ENCODE peak calls at places on chromosomes 12 and 14, in seven cellular contexts. P is naive thymus-derived CD4-positive, alpha-beta T cell; S is heart right ventricle; E is NAMALWA; A is NCI-H2081; Y is HEK293T; Q is CMK. K is an unnamed sample.

GRCh38 chr12:810635-811415 is 58.4 kb downstream of the WNK1 start:
- DNase-seq in P (no peak), A (no peak), E (no peak), Q (no peak), Y (no peak), S (no peak), K (no peak)

GRCh38 chr12:68349921-68350606 is 17.9 kb upstream of the MDM1 start:
- DNase-seq in Q (no peak), S (no peak), E (no peak), Y (no peak), A (peak), P (no peak), K (no peak)

GRCh38 chr14:36520601-36521525 is 831 bp upstream of the NKX2-1 start:
- DNase-seq in E (no peak), Y (peak), Q (no peak), A (peak), P (no peak), S (no peak), K (peak)

GRCh38 chr14:77158175-77158908 is 16.8 kb upstream of the ZDHHC22 start:
- DNase-seq in S (peak), Q (no peak), Y (no peak), E (no peak), P (no peak), A (peak), K (peak)

GRCh38 chr12:18905134-18905533 is 167.2 kb downstream of the CAPZA3 start:
- DNase-seq in E (no peak), A (no peak), Q (no peak), Y (no peak), P (no peak), S (no peak), K (no peak)

GRCh38 chr12:49838973-49839633 is 3.8 kb downstream of the BCDIN3D start:
- DNase-seq in S (no peak), Y (peak), P (no peak), E (peak), Q (no peak), A (peak), K (peak)

GRCh38 chr12:13455765-13456164 is 259.2 kb downstream of the EMP1 start:
- DNase-seq in P (no peak), Q (no peak), S (no peak), E (no peak), Y (no peak), A (no peak), K (no peak)

GRCh38 chr14:92414685-92415084 is 91.7 kb downstream of the SLC24A4 start:
- DNase-seq in P (no peak), Y (no peak), Q (no peak), E (no peak), S (no peak), A (no peak), K (no peak)

GRCh38 chr12:132063491-132063890 is 80.6 kb downstream of the DDX51 start:
- DNase-seq in Y (no peak), P (no peak), E (no peak), S (no peak), A (no peak), Q (no peak), K (no peak)

GRCh38 chr12:126243814-126244213 is 1178.6 kb downstream of the AACS start:
- DNase-seq in Y (no peak), P (no peak), A (no peak), Q (no peak), S (no peak), E (no peak), K (no peak)

GRCh38 chr14:29215853-29216252 is 449.3 kb downstream of the FOXG1 start:
- DNase-seq in E (no peak), S (no peak), Q (no peak), Y (no peak), A (peak), P (no peak), K (no peak)

GRCh38 chr14:95533391-95533821 is 1.4 kb upstream of the GLRX5 start:
- DNase-seq in E (peak), A (peak), P (no peak), S (no peak), Q (no peak), Y (no peak), K (no peak)

GRCh38 chr12:12007001-12007712 is 63.6 kb upstream of the BCL2L14 start:
- DNase-seq in Q (no peak), S (no peak), E (no peak), Y (no peak), P (no peak), A (no peak), K (no peak)

GRCh38 chr14:89466460-89466859 is 49.4 kb upstream of the FOXN3 start:
- DNase-seq in Q (no peak), P (no peak), S (no peak), E (no peak), Y (no peak), A (no peak), K (no peak)

GRCh38 chr14:103391048-103391447 is 5.8 kb downstream of the MARK3 start:
- DNase-seq in E (peak), P (no peak), Q (no peak), Y (no peak), S (no peak), A (no peak), K (no peak)

GRCh38 chr14:30108975-30109700 is 181.5 kb upstream of the PRKD1 start:
- DNase-seq in A (no peak), Y (no peak), Q (no peak), E (no peak), P (no peak), S (no peak), K (no peak)

GRCh38 chr14:105143451-105144230 is 24.9 kb downstream of the JAG2 start:
- DNase-seq in Q (no peak), Y (no peak), P (no peak), A (no peak), S (no peak), E (no peak), K (no peak)

GRCh38 chr12:93243689-93244513 is 133.8 kb upstream of the NUDT4 start:
- DNase-seq in A (no peak), S (peak), E (peak), Q (no peak), Y (no peak), P (no peak), K (peak)

GRCh38 chr12:18643673-18644072 is 94.1 kb downstream of the PLCZ1 start:
- DNase-seq in S (no peak), Y (no peak), P (no peak), E (no peak), A (no peak), Q (no peak), K (no peak)

GRCh38 chr12:124588689-124589318 is 21.4 kb upstream of the NCOR2 start:
- DNase-seq in E (no peak), P (no peak), S (peak), Q (no peak), Y (no peak), A (no peak), K (no peak)

GRCh38 chr12:53299101-53299453 is 418 bp upstream of the MYG1 start:
- DNase-seq in E (peak), S (no peak), P (no peak), Y (no peak), Q (no peak), A (no peak), K (no peak)

GRCh38 chr14:101918125-101918989 is 46.0 kb upstream of the DYNC1H1 start:
- DNase-seq in E (no peak), A (no peak), Q (no peak), Y (no peak), S (no peak), P (no peak), K (peak)

GRCh38 chr12:94621662-94622359 is 28.5 kb downstream of the TMCC3 start:
- DNase-seq in P (no peak), Y (no peak), Q (no peak), E (no peak), A (no peak), S (no peak), K (no peak)

GRCh38 chr12:1947081-1947480 is 28.6 kb upstream of the CACNA2D4 start:
- DNase-seq in Y (no peak), S (no peak), E (no peak), A (no peak), P (no peak), Q (no peak), K (no peak)

GRCh38 chr14:36866867-36867266 is 205.2 kb downstream of the PAX9 start:
- DNase-seq in P (no peak), A (no peak), S (no peak), Q (no peak), E (no peak), Y (no peak), K (no peak)

K was measured in K562.